ENCODE peak calls at places on chromosome 16, in six cellular contexts. I is pancreas; Y is Peyer's patch; E is frontal cortex; S is activated naive CD8-positive, alpha-beta T cell treated with anti-CD3 and anti-CD28 coated beads for 36 hours; G is mammary epithelial cell. O is an unnamed sample.

GRCh38 chr16:85673529-85674417 is 15.0 kb downstream of the GINS2 start:
- DNase-seq in I (peak), Y (no peak), E (no peak), S (no peak), G (no peak), O (no peak)

GRCh38 chr16:75097941-75098897 is 18.4 kb downstream of the LDHD start:
- DNase-seq in I (no peak), Y (no peak), E (no peak), S (peak), G (no peak), O (no peak)

GRCh38 chr16:46801428-46802049 is 29.4 kb downstream of the C16orf87 start:
- DNase-seq in I (no peak), Y (no peak), E (no peak), S (no peak), G (no peak), O (peak)

GRCh38 chr16:11319529-11320146 is 25.6 kb upstream of the RMI2 start:
- DNase-seq in I (no peak), Y (no peak), E (no peak), S (no peak), G (no peak), O (no peak)

GRCh38 chr16:3909791-3910583 is 29.5 kb upstream of the CREBBP start:
- DNase-seq in I (no peak), Y (no peak), E (no peak), S (no peak), G (no peak), O (no peak)

GRCh38 chr16:56615353-56615752 is 7.0 kb downstream of the MT2A start:
- DNase-seq in I (no peak), Y (no peak), E (no peak), S (no peak), G (peak), O (no peak)

GRCh38 chr16:17335826-17336492 is 134.8 kb downstream of the XYLT1 start:
- DNase-seq in I (no peak), Y (no peak), E (no peak), S (no peak), G (no peak), O (no peak)

GRCh38 chr16:67504190-67505021 is 21.1 kb upstream of the AGRP start:
- DNase-seq in I (no peak), Y (peak), E (no peak), S (peak), G (no peak), O (peak)

GRCh38 chr16:4972938-4973587 is 14.9 kb downstream of the SEC14L5 start:
- DNase-seq in I (no peak), Y (no peak), E (no peak), S (no peak), G (no peak), O (no peak)

GRCh38 chr16:52872706-52873105 is 180.0 kb downstream of the CHD9NB start:
- DNase-seq in I (no peak), Y (no peak), E (no peak), S (no peak), G (no peak), O (no peak)

GRCh38 chr16:82633964-82634600 is 7.3 kb downstream of the CDH13 start:
- DNase-seq in I (no peak), Y (no peak), E (peak), S (no peak), G (peak), O (no peak)

GRCh38 chr16:24178496-24178895 is 77.6 kb upstream of the CACNG3 start:
- DNase-seq in I (no peak), Y (no peak), E (no peak), S (no peak), G (no peak), O (no peak)

GRCh38 chr16:26911436-26911835 is 155.3 kb upstream of the C16orf82 start:
- DNase-seq in I (no peak), Y (no peak), E (no peak), S (no peak), G (no peak), O (no peak)

GRCh38 chr16:88099563-88099890 is 148.3 kb downstream of the BANP start:
- DNase-seq in I (no peak), Y (no peak), E (no peak), S (no peak), G (no peak), O (no peak)

GRCh38 chr16:81366316-81366932 is 51.7 kb downstream of the GAN start:
- DNase-seq in I (no peak), Y (no peak), E (peak), S (no peak), G (peak), O (no peak)

GRCh38 chr16:25210758-25211157 is 6.0 kb upstream of the AQP8 start:
- DNase-seq in I (no peak), Y (no peak), E (no peak), S (peak), G (peak), O (no peak)

GRCh38 chr16:64499211-64499610 is 622.7 kb downstream of the CDH11 start:
- DNase-seq in I (no peak), Y (no peak), E (no peak), S (no peak), G (no peak), O (no peak)

GRCh38 chr16:49701867-49702494 is 153.9 kb downstream of the ZNF423 start:
- DNase-seq in I (no peak), Y (peak), E (no peak), S (no peak), G (no peak), O (no peak)

GRCh38 chr16:87132361-87133014 is 184.7 kb downstream of the C16orf95 start:
- DNase-seq in I (no peak), Y (no peak), E (peak), S (no peak), G (peak), O (no peak)

GRCh38 chr16:31107465-31107867 is 720 bp upstream of the BCKDK start:
- DNase-seq in I (no peak), Y (no peak), E (no peak), S (peak), G (no peak), O (no peak)

O was measured in SW 1271.